ENCODE peak calls at places on chromosomes 6 and 20, in eight cellular contexts. Q is colonic mucosa; D is CD8-positive, alpha-beta T cell; J is fibroblast of lung; N is mammary epithelial cell; W is WERI-Rb-1; Y is neural progenitor cell; L is Peyer's patch. Z is an unnamed sample.

GRCh38 chr20:34045294-34045693 is 51.6 kb downstream of the RALY start:
- DNase-seq in N (no peak), Q (peak), D (no peak), J (peak), L (no peak), W (no peak), Y (no peak), Z (no peak)

GRCh38 chr20:17610566-17611289 is 40.9 kb downstream of the DSTN start:
- DNase-seq in D (peak), Y (no peak), Q (peak), W (no peak), L (peak), J (no peak), N (peak), Z (no peak)

GRCh38 chr6:86355271-86355670 is 582.1 kb upstream of the HTR1E start:
- DNase-seq in Q (no peak), J (no peak), N (no peak), D (no peak), L (no peak), W (no peak), Y (no peak), Z (no peak)

GRCh38 chr6:110999634-111000270 is 17.9 kb downstream of the RPF2 start:
- DNase-seq in D (no peak), Q (no peak), Y (peak), J (peak), W (no peak), N (peak), L (no peak), Z (no peak)

GRCh38 chr6:161374971-161375873 is 101.4 kb upstream of the AGPAT4 start:
- DNase-seq in D (no peak), J (peak), N (peak), Y (peak), L (no peak), Q (peak), W (no peak), Z (no peak)

GRCh38 chr6:168102093-168102985 is 23.3 kb upstream of the FRMD1 start:
- DNase-seq in D (no peak), W (no peak), J (no peak), Q (no peak), L (no peak), N (no peak), Y (no peak), Z (no peak)

GRCh38 chr6:105713474-105714118 is 310.7 kb upstream of the PREP start:
- DNase-seq in D (no peak), W (no peak), Q (no peak), Y (peak), N (no peak), J (peak), L (no peak), Z (no peak)

GRCh38 chr6:106612956-106613516 is 16.3 kb downstream of the RTN4IP1 start:
- DNase-seq in L (no peak), D (no peak), Q (no peak), W (no peak), Y (no peak), N (no peak), J (no peak), Z (no peak)

GRCh38 chr6:105740946-105741605 is 338.2 kb upstream of the PREP start:
- DNase-seq in D (no peak), Y (no peak), L (no peak), J (no peak), Q (no peak), N (no peak), W (no peak), Z (no peak)

GRCh38 chr20:37907677-37908397 is 4.9 kb downstream of the VSTM2L start:
- DNase-seq in Q (no peak), Y (peak), W (peak), N (peak), J (no peak), D (no peak), L (no peak), Z (no peak)

GRCh38 chr20:4522310-4522709 is 199.4 kb upstream of the PRND start:
- DNase-seq in L (no peak), J (no peak), D (no peak), W (no peak), Y (no peak), Q (no peak), N (no peak), Z (no peak)

GRCh38 chr6:136284909-136285308 is 4.7 kb downstream of the BCLAF1 start:
- DNase-seq in W (no peak), Y (no peak), Q (no peak), D (no peak), J (peak), N (peak), L (no peak), Z (no peak)

GRCh38 chr6:123526128-123526527 is 110.6 kb downstream of the TRDN start:
- DNase-seq in W (no peak), J (no peak), N (no peak), L (no peak), Q (no peak), Y (no peak), D (no peak), Z (no peak)

DNA sequence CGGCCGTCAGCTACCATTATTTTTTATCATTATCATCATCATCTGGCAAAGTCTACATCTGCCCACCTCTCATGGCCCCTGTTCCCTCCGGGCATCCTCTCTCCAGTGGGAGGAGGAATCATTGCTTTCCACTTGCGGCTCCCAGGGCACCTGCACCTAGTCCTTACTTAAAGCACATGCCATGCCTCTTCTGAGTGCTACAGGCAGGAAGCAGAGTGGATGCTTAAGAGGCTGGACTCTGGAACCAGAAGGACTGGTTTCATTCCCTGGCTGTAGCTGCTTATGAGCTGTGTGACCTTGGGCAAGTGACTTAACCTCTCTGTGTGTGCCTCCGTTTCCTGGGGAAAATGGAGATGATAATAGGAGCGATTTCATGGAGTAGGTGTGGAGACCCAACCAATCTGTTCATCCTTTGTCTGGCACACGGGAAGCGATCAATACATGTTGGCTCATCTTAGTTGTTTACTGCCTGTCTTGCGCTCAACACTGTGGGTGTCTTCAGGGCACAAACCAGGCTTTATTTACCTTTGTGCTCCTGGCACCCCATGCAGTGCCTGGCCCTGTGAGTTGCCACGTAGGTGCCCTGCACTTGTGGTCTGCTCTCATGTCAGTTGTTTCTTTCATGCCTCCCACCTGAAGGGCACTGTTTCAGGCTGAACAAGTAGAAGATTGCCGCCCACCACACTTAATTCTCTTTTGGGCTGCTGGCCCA is 317.0 kb upstream of the SULF2 start:
- DNase-seq in W (no peak), J (no peak), Y (no peak), D (no peak), L (no peak), Q (no peak), N (no peak), Z (no peak)
- TF ChIP-seq CTCF in W (no peak), J (no peak), Y (no peak), D (no peak), L (no peak), Q (no peak), N (no peak), Z (no peak)

DNA sequence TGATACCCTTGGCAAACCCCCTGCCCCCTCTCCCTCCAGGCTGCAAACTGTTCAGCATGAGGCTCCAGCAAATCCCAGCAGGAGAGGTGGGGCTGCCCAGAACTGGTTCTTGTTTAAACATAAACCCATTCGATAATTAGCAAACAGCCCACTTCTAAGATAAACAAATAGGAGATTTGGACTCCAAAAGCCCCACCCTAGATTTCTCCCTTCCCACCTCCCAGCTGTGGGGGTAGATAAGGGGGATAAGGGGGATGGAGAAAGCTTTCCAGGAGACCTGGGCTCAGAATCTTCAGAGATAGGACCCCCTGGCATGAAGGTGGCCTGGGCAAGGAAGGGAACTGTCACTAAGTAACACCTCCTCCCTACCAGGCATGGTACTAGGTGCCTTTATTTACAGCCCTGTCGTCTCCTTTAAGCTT is 4.8 kb downstream of the SDC4 start:
- DNase-seq in J (no peak), D (no peak), W (no peak), L (no peak), Q (peak), Y (no peak), N (peak), Z (no peak)
- H3K4me3 ChIP-seq in J (peak), D (no peak), W (no peak), L (peak), Q (peak), Y (no peak), N (peak), Z (no peak)

GRCh38 chr20:61739086-61739831 is 326.4 kb downstream of the TAF4 start:
- DNase-seq in W (no peak), L (no peak), Y (peak), J (no peak), Q (no peak), D (no peak), N (no peak), Z (no peak)
- TF ChIP-seq CTCF in W (no peak), L (no peak), Y (no peak), J (no peak), Q (no peak), D (no peak), N (no peak), Z (no peak)

GRCh38 chr6:17280138-17280537 is 1.0 kb upstream of the RBM24 start:
- DNase-seq in D (no peak), J (no peak), W (no peak), N (no peak), L (no peak), Q (no peak), Y (no peak), Z (no peak)
- H3K4me3 ChIP-seq in D (no peak), J (no peak), W (no peak), N (no peak), L (no peak), Q (no peak), Y (peak), Z (no peak)

GRCh38 chr6:13846841-13847240 is 32.5 kb upstream of the MCUR1 start:
- DNase-seq in Y (peak), L (no peak), J (no peak), N (no peak), D (no peak), Q (no peak), W (peak), Z (no peak)
- TF ChIP-seq CTCF in Y (peak), L (no peak), J (no peak), N (no peak), D (no peak), Q (no peak), W (peak), Z (peak)

GRCh38 chr20:10670521-10671220 is 3.1 kb downstream of the JAG1 start:
- DNase-seq in J (peak), D (no peak), N (no peak), W (peak), Q (no peak), L (no peak), Y (no peak), Z (peak)
- H3K4me3 ChIP-seq in J (peak), D (no peak), N (peak), W (no peak), Q (peak), L (peak), Y (peak), Z (peak)

GRCh38 chr20:24533449-24533848 is 64.0 kb downstream of the SYNDIG1 start:
- DNase-seq in N (no peak), L (no peak), Y (no peak), J (no peak), W (no peak), D (no peak), Q (no peak), Z (no peak)
- TF ChIP-seq CTCF in N (no peak), L (no peak), Y (no peak), J (no peak), W (peak), D (no peak), Q (no peak), Z (peak)

DNA sequence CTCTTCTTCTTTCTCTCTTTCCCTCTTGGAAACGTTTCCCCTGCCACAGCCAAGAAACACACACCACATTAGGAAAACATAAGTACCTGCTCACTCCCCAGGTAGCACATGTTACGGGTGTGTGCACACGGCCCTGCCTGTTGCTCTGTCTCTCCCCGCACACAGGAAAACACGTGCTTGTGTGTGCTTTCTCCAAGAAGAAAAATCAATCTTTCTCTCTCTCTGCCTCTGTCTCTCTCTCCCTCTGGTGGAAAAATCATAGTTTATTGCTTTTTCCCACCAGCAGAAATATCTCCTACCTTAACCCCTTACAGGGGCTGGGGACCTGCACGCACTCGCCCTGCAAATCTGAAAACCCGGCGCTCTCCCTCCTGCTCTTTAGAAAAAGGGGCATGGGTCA is 102.3 kb downstream of the EDN3 start:
- DNase-seq in J (no peak), N (no peak), Q (no peak), Y (no peak), W (no peak), L (no peak), D (no peak), Z (no peak)
- H3K4me3 ChIP-seq in J (no peak), N (no peak), Q (no peak), Y (peak), W (no peak), L (no peak), D (peak), Z (no peak)

DNA sequence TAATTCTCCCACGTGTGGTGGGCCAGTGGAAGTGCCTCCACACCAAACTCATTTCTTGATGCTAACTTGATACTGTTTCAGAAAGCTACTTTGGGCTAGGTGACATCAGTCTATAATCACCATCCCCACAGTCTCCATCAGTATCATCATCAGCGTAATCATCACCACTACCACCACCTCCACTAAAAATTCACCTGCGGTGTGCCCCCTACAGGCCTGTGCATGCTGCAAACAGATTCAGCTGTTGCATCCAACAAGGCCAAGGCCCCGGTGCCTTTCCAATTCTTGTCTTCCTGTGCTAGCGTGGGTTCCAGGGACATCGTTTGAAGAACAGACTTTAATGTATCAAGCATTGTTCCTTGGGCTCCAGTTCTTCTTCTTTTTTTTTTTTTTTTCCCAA is 201.3 kb upstream of the EXOC2 start:
- DNase-seq in Q (no peak), Y (no peak), W (peak), D (no peak), L (no peak), N (no peak), J (no peak), Z (no peak)
- TF ChIP-seq CTCF in Q (peak), Y (peak), W (peak), D (no peak), L (no peak), N (peak), J (no peak), Z (peak)

GRCh38 chr6:12014027-12014872 is 2.1 kb downstream of the HIVEP1 start:
- DNase-seq in J (peak), Y (no peak), L (no peak), Q (no peak), W (no peak), N (peak), D (no peak), Z (no peak)
- H3K4me3 ChIP-seq in J (peak), Y (peak), L (no peak), Q (no peak), W (no peak), N (peak), D (no peak), Z (peak)